ENCODE peak calls at places on chromosomes 13 and 19, in ten cellular contexts. B is left colon; C is stimulated activated CD4-positive, alpha-beta T cell treated with anti-CD3 and anti-CD28 coated beads, Interleukin-12 subunit alpha, Interleukin-12 subunit beta, amount 100 ng/mL, for 24 hours; D is HTR-8/SVneo; G is stimulated activated CD8-positive, alpha-beta memory T cell treated with anti-CD3 and anti-CD28 coated beads, Interleukin-15, amount 100 ng/mL, for 1 hour; U is substantia nigra; V is fibroblast of the aortic adventitia; S is activated T-cell treated with anti-CD3 and anti-CD28 coated beads, Interleukin-2, amount 50 U/mL, for 72 hours; N is Kasumi-1; P is foreskin fibroblast. O is an unnamed sample.

GRCh38 chr19:5091576-5092215 is 122.8 kb downstream of the KDM4B start:
- DNase-seq in P (no peak), S (no peak), U (no peak), B (no peak), V (no peak), C (no peak), N (no peak), G (no peak), D (no peak), O (no peak)

GRCh38 chr19:2733930-2734588 is 5.8 kb downstream of the SLC39A3 start:
- DNase-seq in D (no peak), S (no peak), V (no peak), B (peak), U (no peak), N (no peak), C (no peak), G (no peak), P (no peak), O (no peak)

GRCh38 chr13:33514362-33514761 is 228.8 kb upstream of the STARD13 start:
- DNase-seq in P (no peak), G (no peak), N (no peak), S (no peak), D (no peak), C (no peak), U (no peak), V (no peak), B (no peak), O (no peak)

GRCh38 chr13:52916483-52916990 is 68.1 kb upstream of the PCDH8 start:
- DNase-seq in G (no peak), P (no peak), S (no peak), C (no peak), D (no peak), N (no peak), U (no peak), V (no peak), B (no peak), O (no peak)

GRCh38 chr13:32126298-32126697 is 94.7 kb downstream of the FRY start:
- DNase-seq in C (no peak), N (no peak), G (no peak), B (no peak), S (no peak), U (no peak), P (no peak), D (no peak), V (peak), O (no peak)

GRCh38 chr13:36345438-36346221 is 564 bp downstream of the SPART start:
- DNase-seq in D (peak), N (peak), C (peak), S (peak), U (peak), V (peak), P (peak), B (peak), G (peak), O (no peak)

GRCh38 chr19:56393119-56394012 is at the start of gene ZNF582:
- DNase-seq in U (peak), D (peak), G (peak), S (peak), V (peak), B (peak), N (peak), P (peak), C (peak), O (peak)

GRCh38 chr19:34321735-34322134 is 43.3 kb upstream of the GPI start:
- DNase-seq in V (no peak), U (no peak), D (no peak), N (no peak), G (no peak), S (no peak), P (no peak), B (no peak), C (no peak), O (no peak)

GRCh38 chr13:50787316-50788195 is 55.9 kb downstream of the DLEU7 start:
- DNase-seq in S (no peak), B (no peak), U (no peak), D (no peak), P (no peak), N (no peak), C (no peak), G (no peak), V (no peak), O (no peak)

GRCh38 chr19:31392514-31392913 is 43.3 kb upstream of the TSHZ3 start:
- DNase-seq in S (no peak), U (no peak), B (no peak), N (no peak), P (no peak), G (no peak), C (no peak), V (peak), D (no peak), O (no peak)

GRCh38 chr19:58330458-58330857 is 3.7 kb downstream of the ZSCAN22 start:
- DNase-seq in U (peak), G (no peak), B (no peak), N (no peak), S (no peak), P (peak), V (peak), D (no peak), C (no peak), O (no peak)

GRCh38 chr13:111939285-111940278 is 127.4 kb upstream of the SOX1 start:
- DNase-seq in U (no peak), C (no peak), P (no peak), V (no peak), G (no peak), S (no peak), D (no peak), N (no peak), B (no peak), O (peak)

GRCh38 chr19:3606690-3607289 is at the start of gene TBXA2R:
- DNase-seq in U (no peak), P (peak), C (peak), G (peak), V (peak), S (peak), D (peak), N (peak), B (peak), O (no peak)

GRCh38 chr13:84672616-84673015 is 790.3 kb upstream of the SLITRK1 start:
- DNase-seq in V (no peak), U (no peak), S (no peak), N (no peak), P (no peak), C (no peak), G (no peak), B (no peak), D (no peak), O (peak)

GRCh38 chr19:42268142-42268703 is 829 bp upstream of the CIC start:
- DNase-seq in D (peak), C (peak), N (peak), U (peak), P (peak), S (peak), B (peak), V (peak), G (peak), O (peak)

GRCh38 chr13:19810996-19811881 is 28.5 kb upstream of the PSPC1 start:
- DNase-seq in N (no peak), G (no peak), P (no peak), S (no peak), U (no peak), C (no peak), D (no peak), V (no peak), B (no peak), O (no peak)

GRCh38 chr19:55673465-55673864 is 1.6 kb upstream of the EPN1 start:
- DNase-seq in N (no peak), V (no peak), C (no peak), D (no peak), P (no peak), S (no peak), U (no peak), G (no peak), B (no peak), O (no peak)